ENCODE peak calls at places on chromosome X, in five cellular contexts. One of them, this sample, is unnamed.
A peak's percentile ranks its signal among the peaks of the same experiment; 100 is the strongest.

GRCh38 chrX:22634751-22635150 is 362.0 kb downstream of the CBLL2 start:
- DNase-seq in fibroblast of mammary gland: no peak
- DNase-seq in suprapubic skin: no peak
- DNase-seq in K562: no peak
- DNase-seq in HCT116: no peak
- DNase-seq in this sample: no peak

GRCh38 chrX:150291014-150291413 is 72.1 kb upstream of the MAMLD1 start:
- DNase-seq in fibroblast of mammary gland: no peak
- DNase-seq in suprapubic skin: no peak
- DNase-seq in K562: no peak
- DNase-seq in HCT116: no peak
- DNase-seq in this sample: peak; percentile 39

GRCh38 chrX:67697452-67697851 is 153.6 kb downstream of the AR start:
- DNase-seq in fibroblast of mammary gland: no peak
- DNase-seq in suprapubic skin: no peak
- DNase-seq in K562: no peak
- DNase-seq in HCT116: no peak
- DNase-seq in this sample: no peak

GRCh38 chrX:24395775-24396174 is 35.3 kb downstream of the SUPT20HL1 start:
- DNase-seq in fibroblast of mammary gland: peak; percentile 84
- DNase-seq in suprapubic skin: no peak
- DNase-seq in K562: peak; percentile 53
- DNase-seq in HCT116: peak; percentile 24
- DNase-seq in this sample: peak; percentile 68

GRCh38 chrX:48521353-48522243 is at the start of gene EBP:
- DNase-seq in fibroblast of mammary gland: peak; percentile 79
- DNase-seq in suprapubic skin: peak; percentile 93
- DNase-seq in K562: peak; percentile 93
- DNase-seq in HCT116: peak; percentile 88
- DNase-seq in this sample: peak; percentile 94

GRCh38 chrX:108160309-108160708 is 68.7 kb downstream of the ATG4A start:
- DNase-seq in fibroblast of mammary gland: no peak
- DNase-seq in suprapubic skin: no peak
- DNase-seq in K562: no peak
- DNase-seq in HCT116: no peak
- DNase-seq in this sample: no peak

GRCh38 chrX:86033385-86033784 is 14.0 kb downstream of the CHM start:
- DNase-seq in fibroblast of mammary gland: no peak
- DNase-seq in suprapubic skin: no peak
- DNase-seq in K562: no peak
- DNase-seq in HCT116: no peak
- DNase-seq in this sample: no peak

GRCh38 chrX:154452823-154453222 is 5.3 kb upstream of the PLXNA3 start:
- DNase-seq in fibroblast of mammary gland: no peak
- DNase-seq in suprapubic skin: no peak
- DNase-seq in K562: no peak
- DNase-seq in HCT116: no peak
- DNase-seq in this sample: no peak

GRCh38 chrX:119990409-119990994 is 47.0 kb upstream of the NKAP start:
- DNase-seq in fibroblast of mammary gland: no peak
- DNase-seq in suprapubic skin: no peak
- DNase-seq in K562: no peak
- DNase-seq in HCT116: no peak
- DNase-seq in this sample: no peak

GRCh38 chrX:133985164-133986007 is at the start of gene GPC3:
- DNase-seq in fibroblast of mammary gland: peak; percentile 23
- DNase-seq in suprapubic skin: no peak
- DNase-seq in K562: peak; percentile 84
- DNase-seq in HCT116: no peak
- DNase-seq in this sample: peak; percentile 45

GRCh38 chrX:100381613-100382012 is 28.5 kb downstream of the PCDH19 start:
- DNase-seq in fibroblast of mammary gland: peak; percentile 29
- DNase-seq in suprapubic skin: no peak
- DNase-seq in K562: no peak
- DNase-seq in HCT116: no peak
- DNase-seq in this sample: peak; percentile 68

GRCh38 chrX:109390556-109390955 is 91.3 kb downstream of the GUCY2F start:
- DNase-seq in fibroblast of mammary gland: no peak
- DNase-seq in suprapubic skin: no peak
- DNase-seq in K562: no peak
- DNase-seq in HCT116: no peak
- DNase-seq in this sample: peak; percentile 76

GRCh38 chrX:97367149-97367548 is 483.4 kb downstream of the RPA4 start:
- DNase-seq in fibroblast of mammary gland: peak; percentile 75
- DNase-seq in suprapubic skin: no peak
- DNase-seq in K562: no peak
- DNase-seq in HCT116: no peak
- DNase-seq in this sample: peak; percentile 3

GRCh38 chrX:114581528-114582263 is 2.2 kb upstream of the HTR2C start:
- DNase-seq in fibroblast of mammary gland: no peak
- DNase-seq in suprapubic skin: no peak
- DNase-seq in K562: no peak
- DNase-seq in HCT116: no peak
- DNase-seq in this sample: peak; percentile 4

GRCh38 chrX:57918750-57919436 is 8.6 kb upstream of the ZXDA start:
- DNase-seq in fibroblast of mammary gland: peak; percentile 51
- DNase-seq in suprapubic skin: no peak
- DNase-seq in K562: no peak
- DNase-seq in HCT116: peak; percentile 26
- DNase-seq in this sample: peak; percentile 35

GRCh38 chrX:119757979-119758681 is at the start of gene SOWAHD:
- DNase-seq in fibroblast of mammary gland: no peak
- DNase-seq in suprapubic skin: peak; percentile 79
- DNase-seq in K562: peak; percentile 60
- DNase-seq in HCT116: no peak
- DNase-seq in this sample: peak; percentile 24

GRCh38 chrX:68934421-68934820 is 105.6 kb downstream of the EFNB1 start:
- DNase-seq in fibroblast of mammary gland: no peak
- DNase-seq in suprapubic skin: no peak
- DNase-seq in K562: no peak
- DNase-seq in HCT116: no peak
- DNase-seq in this sample: no peak

GRCh38 chrX:77785400-77785745 is 643 bp downstream of the ATRX start:
- DNase-seq in fibroblast of mammary gland: peak; percentile 17
- DNase-seq in suprapubic skin: no peak
- DNase-seq in K562: peak; percentile 27
- DNase-seq in HCT116: no peak
- DNase-seq in this sample: peak; percentile 15

GRCh38 chrX:47514553-47515235 is 31.7 kb upstream of the ZNF41 start:
- DNase-seq in fibroblast of mammary gland: peak; percentile 84
- DNase-seq in suprapubic skin: no peak
- DNase-seq in K562: no peak
- DNase-seq in HCT116: no peak
- DNase-seq in this sample: peak; percentile 73
- H3K4me3 ChIP-seq in fibroblast of mammary gland: no peak overlapping the region
- H3K4me3 ChIP-seq in suprapubic skin: no peak overlapping the region
- H3K4me3 ChIP-seq in K562: no peak overlapping the region
- H3K4me3 ChIP-seq in HCT116: no peak overlapping the region
- H3K4me3 ChIP-seq in this sample: no peak overlapping the region

DNA sequence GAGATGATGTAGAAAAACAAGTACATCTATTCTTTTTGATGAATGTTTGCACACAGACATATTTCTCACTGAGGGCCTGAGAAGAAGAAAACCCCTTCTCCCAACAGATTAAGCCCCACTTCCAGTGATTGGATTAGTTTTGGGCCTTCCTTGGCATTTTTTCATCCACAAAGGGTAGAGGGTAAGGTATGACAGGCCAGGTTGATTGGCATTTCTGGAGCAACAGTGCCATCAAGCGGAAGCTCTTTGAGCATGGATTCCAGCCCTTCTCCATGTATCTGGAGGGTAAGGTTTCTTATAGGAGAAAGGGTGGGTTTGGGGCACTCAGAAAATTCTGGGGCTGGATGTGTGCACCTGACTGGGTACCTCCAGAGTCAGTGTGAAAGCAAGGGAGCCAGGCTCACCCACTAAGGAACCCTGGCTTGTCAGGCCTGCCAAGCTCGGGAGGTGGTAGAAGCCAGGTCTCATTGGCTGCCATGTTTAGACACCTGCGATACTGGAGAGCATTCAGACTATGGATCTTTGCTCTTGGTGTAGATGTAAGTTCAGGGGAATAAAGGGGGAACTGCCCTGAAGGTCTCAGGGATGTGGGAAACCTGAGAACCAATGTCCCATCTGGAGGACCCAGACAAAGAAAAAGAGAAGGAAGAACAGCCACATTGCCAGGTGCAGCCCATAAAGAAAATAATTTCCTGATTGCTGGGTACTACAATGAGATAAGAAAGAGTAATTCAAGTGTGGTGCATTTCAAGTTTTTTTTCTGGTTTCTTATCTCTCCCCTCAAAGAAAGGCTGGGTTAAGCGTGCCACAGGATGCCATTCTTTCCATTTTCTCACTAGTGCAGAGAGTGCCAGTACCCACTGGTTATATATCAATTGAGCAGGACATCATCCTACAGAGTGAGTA is 222.3 kb upstream of the AGTR2 start:
- DNase-seq in fibroblast of mammary gland: no peak
- DNase-seq in suprapubic skin: no peak
- DNase-seq in K562: no peak
- DNase-seq in HCT116: no peak
- DNase-seq in this sample: no peak
- TF ChIP-seq CTCF in fibroblast of mammary gland: no peak
- TF ChIP-seq CTCF in suprapubic skin: no peak
- TF ChIP-seq CTCF in K562: peak; percentile 51
- TF ChIP-seq CTCF in HCT116: no peak
- TF ChIP-seq CTCF in this sample: no peak

DNA sequence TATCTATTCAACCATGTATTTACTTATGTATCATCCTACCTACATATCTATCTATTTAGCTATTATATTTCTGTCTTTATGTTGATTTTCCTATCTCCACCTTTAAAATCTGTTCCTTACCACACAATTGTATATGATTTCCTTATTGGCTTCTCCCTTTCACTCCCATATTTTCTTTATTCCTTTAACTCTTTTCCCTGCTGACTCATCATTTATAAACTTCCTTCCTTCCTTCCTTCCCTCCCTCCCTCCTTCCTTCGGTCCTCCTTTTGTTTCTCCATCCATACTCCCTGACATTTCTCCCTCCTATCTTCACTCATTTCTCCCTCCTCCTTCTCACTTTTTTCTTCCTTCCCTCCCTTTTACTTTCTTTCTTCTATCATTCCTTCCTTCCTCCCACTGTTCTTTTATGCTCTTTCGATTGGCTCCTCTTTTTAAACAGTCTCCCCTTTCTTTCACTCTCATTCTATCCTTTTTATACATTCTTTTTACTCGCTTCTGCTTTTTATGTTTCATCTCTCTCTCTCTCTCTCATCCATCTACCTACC is 100.3 kb downstream of the RBMX2 start:
- DNase-seq in fibroblast of mammary gland: no peak
- DNase-seq in suprapubic skin: no peak
- DNase-seq in K562: no peak
- DNase-seq in HCT116: no peak
- DNase-seq in this sample: no peak
- H3K4me3 ChIP-seq in fibroblast of mammary gland: no peak overlapping the region
- H3K4me3 ChIP-seq in suprapubic skin: no peak overlapping the region
- H3K4me3 ChIP-seq in K562: no peak overlapping the region
- H3K4me3 ChIP-seq in HCT116: no peak overlapping the region
- H3K4me3 ChIP-seq in this sample: no peak overlapping the region

GRCh38 chrX:54885740-54886139 is 34.9 kb upstream of the TRO start:
- DNase-seq in fibroblast of mammary gland: no peak
- DNase-seq in suprapubic skin: no peak
- DNase-seq in K562: no peak
- DNase-seq in HCT116: no peak
- DNase-seq in this sample: no peak

GRCh38 chrX:54894159-54894558 is 26.5 kb upstream of the TRO start:
- DNase-seq in fibroblast of mammary gland: no peak
- DNase-seq in suprapubic skin: no peak
- DNase-seq in K562: no peak
- DNase-seq in HCT116: no peak
- DNase-seq in this sample: no peak

GRCh38 chrX:54891573-54891972 is 29.1 kb upstream of the TRO start:
- DNase-seq in fibroblast of mammary gland: peak; percentile 38
- DNase-seq in suprapubic skin: no peak
- DNase-seq in K562: peak; percentile 16
- DNase-seq in HCT116: peak; percentile 23
- DNase-seq in this sample: peak; percentile 51
- TF ChIP-seq CTCF in fibroblast of mammary gland: peak; percentile 48
- TF ChIP-seq CTCF in suprapubic skin: no peak
- TF ChIP-seq CTCF in K562: peak; percentile 53
- TF ChIP-seq CTCF in HCT116: peak; percentile 46
- TF ChIP-seq CTCF in this sample: peak; percentile 54

GRCh38 chrX:39975094-39975865 is 122.5 kb downstream of the BCOR start:
- DNase-seq in fibroblast of mammary gland: no peak
- DNase-seq in suprapubic skin: no peak
- DNase-seq in K562: no peak
- DNase-seq in HCT116: peak; percentile 85
- DNase-seq in this sample: peak; percentile 74

GRCh38 chrX:39973810-39974209 is 123.9 kb downstream of the BCOR start:
- DNase-seq in fibroblast of mammary gland: no peak
- DNase-seq in suprapubic skin: no peak
- DNase-seq in K562: no peak
- DNase-seq in HCT116: no peak
- DNase-seq in this sample: no peak

GRCh38 chrX:39972340-39972739 is 125.4 kb downstream of the BCOR start:
- DNase-seq in fibroblast of mammary gland: peak; percentile 50
- DNase-seq in suprapubic skin: no peak
- DNase-seq in K562: no peak
- DNase-seq in HCT116: no peak
- DNase-seq in this sample: peak; percentile 38

GRCh38 chrX:39971760-39972159 is 126.0 kb downstream of the BCOR start:
- DNase-seq in fibroblast of mammary gland: no peak
- DNase-seq in suprapubic skin: no peak
- DNase-seq in K562: no peak
- DNase-seq in HCT116: no peak
- DNase-seq in this sample: no peak

GRCh38 chrX:39974228-39974627 is 123.5 kb downstream of the BCOR start:
- DNase-seq in fibroblast of mammary gland: no peak
- DNase-seq in suprapubic skin: no peak
- DNase-seq in K562: no peak
- DNase-seq in HCT116: no peak
- DNase-seq in this sample: no peak
- H3K4me3 ChIP-seq in fibroblast of mammary gland: no peak overlapping the region
- H3K4me3 ChIP-seq in suprapubic skin: no peak overlapping the region
- H3K4me3 ChIP-seq in K562: no peak overlapping the region
- H3K4me3 ChIP-seq in HCT116: no peak overlapping the region
- H3K4me3 ChIP-seq in this sample: no peak overlapping the region